ENCODE peak calls at places on chromosome 2, in seven cellular contexts. P, U, Y, N, X, T and E are unnamed samples.

GRCh38 chr2:70888389-70888924 is 47.2 kb upstream of the ATP6V1B1 start:
- DNase-seq in P (no peak), U (no peak), Y (no peak), N (no peak), X (no peak), T (no peak), E (no peak)

GRCh38 chr2:26412091-26412673 is 10.5 kb downstream of the DRC1 start:
- DNase-seq in P (no peak), U (no peak), Y (no peak), N (no peak), X (peak; percentile 22), T (peak; percentile 79), E (no peak)

GRCh38 chr2:231383701-231384435 is 11.6 kb upstream of the B3GNT7 start:
- DNase-seq in P (no peak), U (no peak), Y (no peak), N (no peak), X (no peak), T (no peak), E (no peak)

GRCh38 chr2:179861777-179862117 is 335 bp upstream of the ZNF385B start:
- DNase-seq in P (peak; percentile 5), U (peak; percentile 38), Y (no peak), N (peak; percentile 51), X (peak; percentile 23), T (no peak), E (no peak)

GRCh38 chr2:159456500-159457426 is 159.6 kb downstream of the BAZ2B start:
- DNase-seq in P (peak; percentile 12), U (no peak), Y (no peak), N (no peak), X (no peak), T (peak; percentile 56), E (no peak)

GRCh38 chr2:55899881-55900280 is 23.7 kb downstream of the EFEMP1 start:
- DNase-seq in P (peak; percentile 73), U (no peak), Y (no peak), N (no peak), X (no peak), T (no peak), E (no peak)

GRCh38 chr2:241755777-241756176 is 20.8 kb upstream of the GAL3ST2 start:
- DNase-seq in P (no peak), U (no peak), Y (no peak), N (no peak), X (no peak), T (no peak), E (no peak)

GRCh38 chr2:85939136-85939535 is 50.3 kb upstream of the ST3GAL5 start:
- DNase-seq in P (no peak), U (no peak), Y (no peak), N (no peak), X (no peak), T (no peak), E (no peak)

GRCh38 chr2:189092936-189093335 is 86.6 kb downstream of the COL5A2 start:
- DNase-seq in P (peak; percentile 75), U (no peak), Y (no peak), N (no peak), X (no peak), T (no peak), E (no peak)

GRCh38 chr2:27720004-27720551 is 51.4 kb upstream of the MRPL33 start:
- DNase-seq in P (peak; percentile 98), U (no peak), Y (no peak), N (peak; percentile 37), X (peak; percentile 95), T (peak; percentile 67), E (no peak)

DNA sequence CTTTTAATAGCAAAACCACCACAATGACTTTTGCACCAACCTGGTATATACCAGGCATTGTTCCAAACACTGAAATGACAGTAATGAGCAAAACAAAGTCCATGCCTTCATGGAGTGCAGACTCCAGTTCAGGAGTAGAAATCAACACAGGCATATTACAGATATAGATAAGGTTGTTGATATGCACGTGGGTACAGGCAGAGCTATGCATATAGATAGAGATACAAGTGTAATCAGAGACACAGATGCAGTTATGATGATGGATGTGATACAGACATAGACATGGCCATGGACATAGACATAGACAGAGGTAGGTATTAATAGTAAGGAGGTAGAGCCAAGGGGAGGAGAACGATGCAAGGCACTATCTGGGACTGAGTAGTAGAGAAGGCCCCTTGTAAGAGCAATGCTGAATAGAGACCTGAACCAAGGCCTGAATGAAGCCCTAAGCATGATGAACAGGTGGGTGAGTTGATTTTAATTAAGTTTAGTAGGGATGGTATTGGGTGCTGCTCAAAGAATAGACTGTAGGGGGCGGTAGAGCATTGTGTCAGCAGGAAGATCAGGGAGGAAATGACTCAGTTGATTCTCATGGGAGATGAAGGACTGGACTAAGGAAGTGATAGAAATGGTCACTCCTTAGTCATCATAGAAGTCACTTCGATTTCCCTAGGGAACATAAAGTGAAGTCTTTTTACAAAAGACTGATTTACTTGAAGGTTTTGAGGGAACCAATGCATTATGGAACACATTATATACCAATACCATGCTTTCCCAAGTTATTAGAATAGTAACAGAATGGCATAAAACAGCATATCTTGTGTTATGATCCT is 39.4 kb downstream of the CMPK2 start:
- DNase-seq in P (peak; percentile 87), U (no peak), Y (no peak), N (peak; percentile 87), X (peak; percentile 79), T (peak; percentile 42), E (no peak)
- H4K8ac ChIP-seq in P (no peak overlapping the region), U (no peak overlapping the region), Y (no peak overlapping the region), N (no peak overlapping the region), X (peak overlapping the region; percentile 23), T (no peak overlapping the region), E (no peak overlapping the region)

GRCh38 chr2:37657471-37657870 is 14.0 kb downstream of the CDC42EP3 start:
- DNase-seq in P (no peak), U (no peak), Y (no peak), N (no peak), X (no peak), T (no peak), E (no peak)

GRCh38 chr2:37654932-37655331 is 16.5 kb downstream of the CDC42EP3 start:
- DNase-seq in P (no peak), U (no peak), Y (no peak), N (peak; percentile 39), X (peak; percentile 55), T (peak; percentile 30), E (peak; percentile 50)

GRCh38 chr2:37658682-37659081 is 12.8 kb downstream of the CDC42EP3 start:
- DNase-seq in P (no peak), U (no peak), Y (no peak), N (peak; percentile 71), X (no peak), T (no peak), E (no peak)

GRCh38 chr2:37655442-37655841 is 16.0 kb downstream of the CDC42EP3 start:
- DNase-seq in P (no peak), U (no peak), Y (no peak), N (no peak), X (no peak), T (no peak), E (no peak)

GRCh38 chr2:37656512-37657423 is 14.7 kb downstream of the CDC42EP3 start:
- DNase-seq in P (no peak), U (peak; percentile 24), Y (peak; percentile 70), N (peak; percentile 90), X (peak; percentile 59), T (no peak), E (peak; percentile 86)
- H3K9ac ChIP-seq in P (peak overlapping the region; percentile 41), U (no peak overlapping the region), Y (no peak overlapping the region), N (no peak overlapping the region), X (no peak overlapping the region), T (no peak overlapping the region), E (no peak overlapping the region)

GRCh38 chr2:12948963-12949353 is 232.2 kb downstream of the TRIB2 start:
- DNase-seq in P (no peak), U (no peak), Y (no peak), N (no peak), X (no peak), T (no peak), E (no peak)

GRCh38 chr2:12949406-12949805 is 232.7 kb downstream of the TRIB2 start:
- DNase-seq in P (no peak), U (no peak), Y (no peak), N (no peak), X (no peak), T (no peak), E (no peak)

GRCh38 chr2:12950174-12950573 is 233.4 kb downstream of the TRIB2 start:
- DNase-seq in P (no peak), U (no peak), Y (no peak), N (no peak), X (no peak), T (no peak), E (no peak)

GRCh38 chr2:12950957-12951656 is 234.4 kb downstream of the TRIB2 start:
- DNase-seq in P (peak; percentile 58), U (no peak), Y (no peak), N (peak; percentile 57), X (peak; percentile 62), T (peak; percentile 13), E (no peak)

GRCh38 chr2:12948231-12948962 is 231.7 kb downstream of the TRIB2 start:
- DNase-seq in P (peak; percentile 71), U (no peak), Y (no peak), N (peak; percentile 19), X (no peak), T (no peak), E (no peak)
- H4K8ac ChIP-seq in P (no peak overlapping the region), U (no peak overlapping the region), Y (no peak overlapping the region), N (no peak overlapping the region), X (peak overlapping the region; percentile 45), T (no peak overlapping the region), E (no peak overlapping the region)

GRCh38 chr2:3368261-3368722 is 9.3 kb downstream of the EIPR1 start:
- DNase-seq in P (no peak), U (no peak), Y (no peak), N (no peak), X (no peak), T (no peak), E (no peak)

GRCh38 chr2:3361518-3362438 is 15.8 kb downstream of the EIPR1 start:
- DNase-seq in P (no peak), U (no peak), Y (no peak), N (no peak), X (no peak), T (no peak), E (no peak)

GRCh38 chr2:3365219-3365618 is 12.4 kb downstream of the EIPR1 start:
- DNase-seq in P (no peak), U (no peak), Y (no peak), N (no peak), X (no peak), T (no peak), E (no peak)

GRCh38 chr2:3357926-3358325 is 19.7 kb downstream of the EIPR1 start:
- DNase-seq in P (no peak), U (no peak), Y (no peak), N (no peak), X (no peak), T (no peak), E (no peak)

GRCh38 chr2:3362686-3363085 is 14.9 kb downstream of the EIPR1 start:
- DNase-seq in P (no peak), U (no peak), Y (no peak), N (no peak), X (no peak), T (no peak), E (no peak)
- H3K9ac ChIP-seq in P (no peak overlapping the region), U (no peak overlapping the region), Y (no peak overlapping the region), N (no peak overlapping the region), X (no peak overlapping the region), T (no peak overlapping the region), E (no peak overlapping the region)

DNA sequence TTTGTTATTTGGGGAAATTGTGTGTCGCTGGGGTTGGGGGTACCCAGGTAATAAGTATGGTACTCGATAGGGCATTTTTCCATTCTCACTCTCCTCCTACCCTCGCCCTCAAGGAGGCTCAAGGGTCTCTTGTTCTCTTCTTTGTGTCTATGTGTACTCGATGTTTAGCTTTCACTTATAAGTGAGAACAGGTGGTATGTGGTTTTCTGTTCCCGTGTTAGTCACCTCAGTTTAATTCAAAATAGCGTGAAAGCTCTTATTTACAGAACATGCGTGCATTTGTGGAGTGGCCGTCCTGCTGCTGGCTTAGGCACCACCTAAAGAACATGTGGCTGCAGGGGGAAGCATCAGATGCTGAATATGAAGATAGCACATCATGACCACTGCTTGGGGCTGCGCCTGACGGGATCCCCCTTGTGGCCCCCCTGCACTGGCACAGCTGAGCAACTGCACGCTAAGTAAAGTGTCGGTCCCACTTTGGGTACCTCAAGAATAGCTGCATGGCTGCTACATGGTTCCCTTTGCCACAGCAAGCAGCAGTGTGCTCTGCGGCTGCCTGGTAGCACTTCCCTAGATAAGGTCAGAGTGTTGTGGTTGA is 569.0 kb downstream of the DCDC2C start:
- DNase-seq in P (no peak), U (no peak), Y (no peak), N (no peak), X (no peak), T (no peak), E (no peak)
- H4K8ac ChIP-seq in P (no peak overlapping the region), U (no peak overlapping the region), Y (no peak overlapping the region), N (no peak overlapping the region), X (no peak overlapping the region), T (no peak overlapping the region), E (no peak overlapping the region)